ENCODE peak calls at places on chromosome 15, in nine cellular contexts. E is stimulated activated CD8-positive, alpha-beta memory T cell treated with anti-CD3 and anti-CD28 coated beads, Interleukin-2, amount 100 ng/mL, for 1 hour; T is CD8-positive, alpha-beta T cell; J is activated naive CD4-positive, alpha-beta T cell treated with anti-CD3 and anti-CD28 coated beads, Interleukin-2, amount 50 U/mL, for 72 hours; Q is naive thymus-derived CD4-positive, alpha-beta T cell; G is activated T-helper 1 cell treated with anti-CD3 and anti-CD28 coated beads, Interleukin-12 subunit alpha, Interleukin-12 subunit beta, Interleukin-2, Interleukin-4 antibody, amounts not matched to agents 30 ng/mL and 10 ng/mL and 1 ng/mL, durations not matched to agents 14 hours and 24 hours and 36 hours; W is AML-193; D is RWPE1; L is stimulated activated CD4-positive, alpha-beta T cell treated with anti-CD3 and anti-CD28 coated beads, Interleukin-4, amount 100 ng/mL, for 1 hour. S is an unnamed sample.

GRCh38 chr15:42384597-42384996 is 25.3 kb downstream of the CAPN3 start:
- DNase-seq in E (no peak), T (no peak), J (no peak), Q (no peak), G (no peak), W (no peak), D (no peak), L (no peak), S (no peak)

GRCh38 chr15:27492021-27492621 is 521.1 kb downstream of the GABRG3 start:
- DNase-seq in E (no peak), T (no peak), J (no peak), Q (no peak), G (no peak), W (no peak), D (no peak), L (no peak), S (no peak)

GRCh38 chr15:38843736-38844590 is 279.3 kb upstream of the RASGRP1 start:
- DNase-seq in E (no peak), T (no peak), J (no peak), Q (no peak), G (no peak), W (no peak), D (no peak), L (no peak), S (no peak)

GRCh38 chr15:35208353-35208752 is 123.3 kb upstream of the NANOGP8 start:
- DNase-seq in E (no peak), T (no peak), J (no peak), Q (no peak), G (no peak), W (no peak), D (no peak), L (no peak), S (no peak)

GRCh38 chr15:43795197-43795596 is 3.1 kb downstream of the SERF2 start:
- DNase-seq in E (no peak), T (no peak), J (no peak), Q (no peak), G (no peak), W (no peak), D (no peak), L (no peak), S (no peak)

GRCh38 chr15:82933576-82933975 is 18.9 kb downstream of the HOMER2 start:
- DNase-seq in E (no peak), T (no peak), J (no peak), Q (peak; percentile 32), G (no peak), W (no peak), D (no peak), L (peak; percentile 16), S (no peak)

GRCh38 chr15:62653122-62653521 is 389.4 kb upstream of the TPM1 start:
- DNase-seq in E (no peak), T (no peak), J (no peak), Q (no peak), G (no peak), W (peak; percentile 42), D (no peak), L (no peak), S (no peak)

GRCh38 chr15:66124626-66125025 is 128.9 kb downstream of the MEGF11 start:
- DNase-seq in E (no peak), T (no peak), J (no peak), Q (no peak), G (no peak), W (no peak), D (no peak), L (no peak), S (no peak)

GRCh38 chr15:71899665-71900064 is 89.3 kb downstream of the NR2E3 start:
- DNase-seq in E (no peak), T (no peak), J (no peak), Q (no peak), G (no peak), W (no peak), D (no peak), L (no peak), S (no peak)

GRCh38 chr15:98896802-98897732 is 110.5 kb downstream of the PGPEP1L start:
- DNase-seq in E (no peak), T (no peak), J (no peak), Q (no peak), G (no peak), W (no peak), D (peak; percentile 99), L (no peak), S (peak; percentile 49)

GRCh38 chr15:60762167-60762566 is 283.2 kb upstream of the ICE2 start:
- DNase-seq in E (no peak), T (no peak), J (no peak), Q (no peak), G (no peak), W (no peak), D (no peak), L (no peak), S (no peak)

GRCh38 chr15:53307952-53308624 is 451.4 kb downstream of the WDR72 start:
- DNase-seq in E (no peak), T (no peak), J (no peak), Q (no peak), G (no peak), W (no peak), D (no peak), L (no peak), S (no peak)

GRCh38 chr15:92621972-92622533 is 33.5 kb downstream of the FAM174B start:
- DNase-seq in E (no peak), T (no peak), J (no peak), Q (no peak), G (no peak), W (no peak), D (no peak), L (no peak), S (no peak)

GRCh38 chr15:57919754-57920153 is 145.8 kb downstream of the ALDH1A2 start:
- DNase-seq in E (no peak), T (no peak), J (no peak), Q (no peak), G (no peak), W (no peak), D (no peak), L (no peak), S (no peak)

GRCh38 chr15:52078876-52079700 is 33.5 kb downstream of the BCL2L10 start:
- DNase-seq in E (peak; percentile 47), T (peak; percentile 85), J (peak; percentile 60), Q (peak; percentile 79), G (peak; percentile 61), W (peak; percentile 52), D (peak; percentile 47), L (peak; percentile 86), S (peak; percentile 87)

GRCh38 chr15:48592221-48592731 is 53.2 kb downstream of the FBN1 start:
- DNase-seq in E (no peak), T (no peak), J (no peak), Q (no peak), G (no peak), W (no peak), D (no peak), L (no peak), S (no peak)

GRCh38 chr15:74252291-74253080 is 16.4 kb downstream of the CCDC33 start:
- DNase-seq in E (no peak), T (no peak), J (no peak), Q (no peak), G (no peak), W (no peak), D (no peak), L (no peak), S (no peak)

GRCh38 chr15:40430271-40430805 is 10.4 kb upstream of the BAHD1 start:
- DNase-seq in E (no peak), T (no peak), J (no peak), Q (no peak), G (no peak), W (no peak), D (no peak), L (no peak), S (no peak)

GRCh38 chr15:83653639-83654378 is at the start of gene ADAMTSL3:
- DNase-seq in E (no peak), T (no peak), J (no peak), Q (no peak), G (no peak), W (no peak), D (peak; percentile 76), L (no peak), S (peak; percentile 83)

GRCh38 chr15:55758580-55758986 is 15.6 kb upstream of the PRTG start:
- DNase-seq in E (no peak), T (no peak), J (no peak), Q (no peak), G (no peak), W (no peak), D (no peak), L (no peak), S (no peak)

GRCh38 chr15:80942746-80943565 is 46.7 kb downstream of the MESD start:
- DNase-seq in E (no peak), T (no peak), J (no peak), Q (no peak), G (no peak), W (no peak), D (no peak), L (no peak), S (no peak)

GRCh38 chr15:76529911-76530310 is 193.3 kb downstream of the ISL2 start:
- DNase-seq in E (no peak), T (no peak), J (no peak), Q (no peak), G (no peak), W (no peak), D (no peak), L (no peak), S (no peak)

GRCh38 chr15:65305144-65305758 is 774 bp downstream of the RNU5B-1 start:
- DNase-seq in E (no peak), T (no peak), J (no peak), Q (peak; percentile 38), G (peak; percentile 26), W (no peak), D (no peak), L (no peak), S (peak; percentile 14)

GRCh38 chr15:69793436-69793782 is 304.3 kb downstream of the TLE3 start:
- DNase-seq in E (no peak), T (no peak), J (no peak), Q (no peak), G (no peak), W (no peak), D (no peak), L (no peak), S (no peak)

GRCh38 chr15:65326109-65326508 is 21.6 kb downstream of the RNU5B-1 start:
- DNase-seq in E (no peak), T (no peak), J (no peak), Q (no peak), G (no peak), W (no peak), D (no peak), L (no peak), S (no peak)

GRCh38 chr15:63638828-63639227 is 41.6 kb downstream of the FBXL22 start:
- DNase-seq in E (no peak), T (no peak), J (no peak), Q (no peak), G (no peak), W (no peak), D (no peak), L (no peak), S (no peak)

GRCh38 chr15:44340410-44340809 is 51.9 kb downstream of the GOLM2 start:
- DNase-seq in E (no peak), T (no peak), J (no peak), Q (no peak), G (no peak), W (no peak), D (peak; percentile 71), L (no peak), S (peak; percentile 20)

GRCh38 chr15:101187820-101188516 is 63.9 kb downstream of the CHSY1 start:
- DNase-seq in E (no peak), T (no peak), J (no peak), Q (no peak), G (no peak), W (no peak), D (no peak), L (no peak), S (no peak)

GRCh38 chr15:85498471-85498870 is 118.1 kb downstream of the AKAP13 start:
- DNase-seq in E (no peak), T (no peak), J (no peak), Q (no peak), G (no peak), W (no peak), D (no peak), L (no peak), S (no peak)

GRCh38 chr15:40340038-40340739 is 550 bp downstream of the CCDC9B start:
- DNase-seq in E (no peak), T (no peak), J (no peak), Q (no peak), G (no peak), W (no peak), D (peak; percentile 49), L (no peak), S (peak; percentile 35)

GRCh38 chr15:88949734-88950400 is 36.7 kb upstream of the MFGE8 start:
- DNase-seq in E (no peak), T (no peak), J (no peak), Q (no peak), G (no peak), W (no peak), D (no peak), L (no peak), S (no peak)